ENCODE peak calls at places on chromosomes 1 and 21, in nine cellular contexts. One of them, this sample, is unnamed.

GRCh38 chr1:56543783-56544612 is 35.4 kb downstream of the PLPP3 start:
- DNase-seq in tibial artery: no peak
- DNase-seq in IMR-90: no peak
- DNase-seq in ascending aorta: no peak
- DNase-seq in fibroblast of mammary gland: no peak
- DNase-seq in HFF-Myc: no peak
- DNase-seq in ovary: no peak
- DNase-seq in thoracic aorta: no peak
- DNase-seq in mucosa of descending colon: no peak
- DNase-seq in this sample: no peak

GRCh38 chr1:54786778-54787177 is 14.3 kb downstream of the TTC22 start:
- DNase-seq in thoracic aorta: no peak
- DNase-seq in IMR-90: no peak
- DNase-seq in tibial artery: no peak
- DNase-seq in ovary: no peak
- DNase-seq in HFF-Myc: no peak
- DNase-seq in mucosa of descending colon: no peak
- DNase-seq in ascending aorta: no peak
- DNase-seq in fibroblast of mammary gland: no peak
- DNase-seq in this sample: no peak

GRCh38 chr1:94707321-94708298 is 112.5 kb upstream of the SLC44A3 start:
- DNase-seq in fibroblast of mammary gland: peak
- DNase-seq in thoracic aorta: no peak
- DNase-seq in tibial artery: no peak
- DNase-seq in HFF-Myc: no peak
- DNase-seq in mucosa of descending colon: no peak
- DNase-seq in ovary: peak
- DNase-seq in IMR-90: peak
- DNase-seq in ascending aorta: no peak
- DNase-seq in this sample: peak

GRCh38 chr1:184406454-184406853 is 19.6 kb downstream of the C1orf21 start:
- DNase-seq in thoracic aorta: no peak
- DNase-seq in ascending aorta: no peak
- DNase-seq in ovary: no peak
- DNase-seq in tibial artery: no peak
- DNase-seq in HFF-Myc: no peak
- DNase-seq in fibroblast of mammary gland: no peak
- DNase-seq in mucosa of descending colon: no peak
- DNase-seq in IMR-90: no peak
- DNase-seq in this sample: no peak

GRCh38 chr1:10745886-10746455 is 50.5 kb downstream of the CASZ1 start:
- DNase-seq in fibroblast of mammary gland: no peak
- DNase-seq in IMR-90: no peak
- DNase-seq in thoracic aorta: no peak
- DNase-seq in mucosa of descending colon: no peak
- DNase-seq in ascending aorta: no peak
- DNase-seq in HFF-Myc: no peak
- DNase-seq in ovary: no peak
- DNase-seq in tibial artery: no peak
- DNase-seq in this sample: no peak

GRCh38 chr1:40316595-40317393 is at the start of gene COL9A2:
- DNase-seq in IMR-90: no peak
- DNase-seq in tibial artery: no peak
- DNase-seq in thoracic aorta: no peak
- DNase-seq in fibroblast of mammary gland: no peak
- DNase-seq in mucosa of descending colon: no peak
- DNase-seq in HFF-Myc: no peak
- DNase-seq in ovary: no peak
- DNase-seq in ascending aorta: peak
- DNase-seq in this sample: no peak

GRCh38 chr1:21680918-21681317 is 11.8 kb upstream of the RAP1GAP start:
- DNase-seq in thoracic aorta: no peak
- DNase-seq in ascending aorta: no peak
- DNase-seq in mucosa of descending colon: no peak
- DNase-seq in ovary: no peak
- DNase-seq in tibial artery: no peak
- DNase-seq in fibroblast of mammary gland: peak
- DNase-seq in IMR-90: peak
- DNase-seq in HFF-Myc: no peak
- DNase-seq in this sample: no peak

GRCh38 chr1:113809651-113810602 is 2.3 kb downstream of the RSBN1 start:
- DNase-seq in HFF-Myc: no peak
- DNase-seq in mucosa of descending colon: peak
- DNase-seq in ovary: no peak
- DNase-seq in ascending aorta: no peak
- DNase-seq in fibroblast of mammary gland: no peak
- DNase-seq in tibial artery: no peak
- DNase-seq in thoracic aorta: no peak
- DNase-seq in IMR-90: peak
- DNase-seq in this sample: no peak

GRCh38 chr1:14602131-14602530 is 3.6 kb downstream of the KAZN start:
- DNase-seq in thoracic aorta: no peak
- DNase-seq in tibial artery: no peak
- DNase-seq in IMR-90: no peak
- DNase-seq in ovary: peak
- DNase-seq in mucosa of descending colon: peak
- DNase-seq in HFF-Myc: no peak
- DNase-seq in fibroblast of mammary gland: peak
- DNase-seq in ascending aorta: peak
- DNase-seq in this sample: no peak

DNA sequence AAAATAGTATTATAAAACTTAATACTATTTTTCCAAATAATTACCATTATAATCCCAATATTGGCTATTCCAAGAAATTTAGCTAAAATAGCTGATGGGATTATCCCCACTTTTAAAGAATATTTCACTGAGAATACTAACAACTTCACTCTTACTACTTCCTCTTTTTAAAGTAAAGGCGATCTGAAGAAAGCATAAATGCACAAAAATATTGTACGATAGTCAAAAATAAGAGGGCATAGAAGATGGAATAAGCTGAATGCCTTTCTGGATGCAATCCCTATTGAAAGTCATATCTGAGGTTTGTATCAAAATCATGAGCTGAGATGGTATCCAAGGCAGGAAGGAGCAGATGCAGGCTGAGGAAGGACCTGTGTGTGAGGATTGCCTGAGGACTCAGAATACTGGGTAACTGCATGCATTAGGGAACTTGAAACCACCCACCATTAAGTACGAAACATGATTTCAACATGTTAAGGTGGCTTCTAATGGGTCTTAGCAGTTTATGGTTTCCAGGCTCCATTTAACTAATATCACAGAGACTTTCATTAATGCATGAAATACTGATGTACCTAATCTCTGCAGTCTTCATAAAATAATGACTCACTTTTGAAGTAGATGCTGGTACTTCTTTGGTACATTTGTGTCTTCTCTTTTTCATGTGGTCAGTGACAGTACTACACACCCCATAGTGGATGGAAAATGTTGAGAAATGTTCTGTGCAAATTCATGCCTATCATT is 29.6 kb upstream of the RGS1 start:
- DNase-seq in IMR-90: no peak
- DNase-seq in HFF-Myc: no peak
- DNase-seq in ascending aorta: no peak
- DNase-seq in thoracic aorta: no peak
- DNase-seq in ovary: no peak
- DNase-seq in tibial artery: no peak
- DNase-seq in mucosa of descending colon: no peak
- DNase-seq in fibroblast of mammary gland: peak
- DNase-seq in this sample: no peak
- TF ChIP-seq CTCF in IMR-90: no peak
- TF ChIP-seq CTCF in HFF-Myc: no peak
- TF ChIP-seq CTCF in ascending aorta: peak
- TF ChIP-seq CTCF in thoracic aorta: peak
- TF ChIP-seq CTCF in ovary: no peak
- TF ChIP-seq CTCF in tibial artery: peak
- TF ChIP-seq CTCF in mucosa of descending colon: no peak
- TF ChIP-seq CTCF in fibroblast of mammary gland: peak
- TF ChIP-seq CTCF in this sample: no peak

GRCh38 chr1:12057382-12057781 is 5.7 kb upstream of the TNFRSF8 start:
- DNase-seq in IMR-90: peak
- DNase-seq in mucosa of descending colon: no peak
- DNase-seq in tibial artery: no peak
- DNase-seq in thoracic aorta: no peak
- DNase-seq in ovary: no peak
- DNase-seq in HFF-Myc: no peak
- DNase-seq in ascending aorta: no peak
- DNase-seq in fibroblast of mammary gland: no peak
- DNase-seq in this sample: no peak

GRCh38 chr1:12056331-12056841 is 6.7 kb upstream of the TNFRSF8 start:
- DNase-seq in fibroblast of mammary gland: no peak
- DNase-seq in ascending aorta: no peak
- DNase-seq in ovary: no peak
- DNase-seq in IMR-90: peak
- DNase-seq in tibial artery: no peak
- DNase-seq in thoracic aorta: no peak
- DNase-seq in mucosa of descending colon: no peak
- DNase-seq in HFF-Myc: no peak
- DNase-seq in this sample: no peak

GRCh38 chr1:12059722-12060464 is 3.2 kb upstream of the TNFRSF8 start:
- DNase-seq in fibroblast of mammary gland: no peak
- DNase-seq in thoracic aorta: no peak
- DNase-seq in ascending aorta: no peak
- DNase-seq in mucosa of descending colon: no peak
- DNase-seq in IMR-90: no peak
- DNase-seq in ovary: no peak
- DNase-seq in HFF-Myc: no peak
- DNase-seq in tibial artery: no peak
- DNase-seq in this sample: no peak

GRCh38 chr1:12059226-12059625 is 3.9 kb upstream of the TNFRSF8 start:
- DNase-seq in ascending aorta: no peak
- DNase-seq in IMR-90: no peak
- DNase-seq in fibroblast of mammary gland: no peak
- DNase-seq in HFF-Myc: no peak
- DNase-seq in tibial artery: no peak
- DNase-seq in ovary: no peak
- DNase-seq in thoracic aorta: no peak
- DNase-seq in mucosa of descending colon: no peak
- DNase-seq in this sample: no peak

DNA sequence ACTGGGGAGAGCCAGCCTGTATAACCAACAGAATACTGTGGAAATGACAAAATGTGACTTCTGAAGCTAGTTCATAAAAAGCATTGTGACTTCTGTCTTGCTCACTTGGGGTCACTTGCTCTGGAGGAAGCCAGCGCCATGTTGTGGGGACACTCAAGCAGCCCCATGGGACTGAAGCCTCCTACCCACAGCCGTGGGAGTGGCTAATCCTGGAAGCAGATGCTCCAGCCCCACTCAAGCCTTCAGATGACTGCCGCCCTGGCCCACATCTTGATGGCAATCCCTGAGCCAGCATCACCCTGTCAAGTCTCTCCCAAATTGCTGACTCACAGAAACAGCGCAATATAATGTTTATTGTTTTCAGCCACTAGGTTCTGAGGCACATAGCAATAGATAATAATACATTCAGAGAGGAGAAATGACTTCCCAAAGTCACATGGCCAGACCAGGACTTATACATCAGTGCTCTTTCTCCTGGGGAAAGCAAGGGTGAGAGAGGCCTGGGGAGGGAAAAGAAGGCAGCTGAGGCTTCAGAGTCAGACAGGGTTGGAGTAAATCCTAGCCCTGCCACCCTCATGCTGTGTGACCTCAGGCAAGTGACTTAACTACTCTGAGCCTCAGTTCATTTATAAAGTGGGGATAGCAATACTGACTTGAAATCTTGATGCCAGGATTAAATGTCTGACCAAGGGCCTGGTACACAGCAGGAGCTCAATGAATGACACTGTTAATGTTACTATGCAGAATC is 5.0 kb upstream of the TNFRSF8 start:
- DNase-seq in ovary: no peak
- DNase-seq in HFF-Myc: no peak
- DNase-seq in mucosa of descending colon: no peak
- DNase-seq in IMR-90: no peak
- DNase-seq in fibroblast of mammary gland: no peak
- DNase-seq in ascending aorta: no peak
- DNase-seq in thoracic aorta: no peak
- DNase-seq in tibial artery: no peak
- DNase-seq in this sample: no peak
- H3K4me3 ChIP-seq in ovary: no peak
- H3K4me3 ChIP-seq in HFF-Myc: no peak
- H3K4me3 ChIP-seq in mucosa of descending colon: no peak
- H3K4me3 ChIP-seq in IMR-90: no peak
- H3K4me3 ChIP-seq in fibroblast of mammary gland: no peak
- H3K4me3 ChIP-seq in ascending aorta: no peak
- H3K4me3 ChIP-seq in thoracic aorta: no peak
- H3K4me3 ChIP-seq in tibial artery: no peak
- H3K4me3 ChIP-seq in this sample: no peak

DNA sequence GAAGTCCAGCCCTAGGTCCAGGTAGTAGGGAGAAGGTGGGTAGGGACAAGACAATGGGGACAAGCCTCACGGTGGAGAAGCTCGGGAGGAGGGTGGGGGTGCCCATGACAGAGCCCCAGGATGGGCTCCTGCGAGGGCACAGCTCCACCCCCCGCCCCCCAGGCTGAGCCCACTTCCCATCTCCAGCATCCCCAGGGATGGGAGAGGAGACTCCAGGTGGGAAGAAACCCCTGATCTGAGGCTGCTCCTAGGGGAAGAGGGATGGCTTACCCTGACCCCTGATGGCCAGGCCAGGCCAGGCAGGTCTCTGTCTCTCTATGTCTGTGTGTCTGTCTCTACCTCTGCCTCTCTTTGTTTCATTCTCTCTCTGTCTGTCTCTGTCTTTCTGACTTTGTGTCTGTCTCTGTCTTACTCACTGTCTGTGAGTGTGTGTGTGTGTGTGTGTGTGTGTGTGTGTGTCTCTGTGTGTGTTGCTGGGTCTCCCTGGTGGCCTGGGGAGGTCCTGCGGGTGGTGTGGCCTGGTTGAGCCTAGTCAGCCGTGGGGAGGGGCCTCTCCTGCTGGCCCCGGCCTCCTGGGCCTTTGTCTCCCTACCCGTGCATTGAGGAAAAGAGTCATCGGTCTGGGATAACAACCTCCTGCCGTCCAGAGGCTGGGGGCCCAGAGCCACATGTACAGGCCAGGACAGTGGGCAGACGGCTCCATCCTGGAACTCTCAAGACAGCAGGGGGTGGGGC is 45.7 kb downstream of the WNT9A start:
- DNase-seq in thoracic aorta: no peak
- DNase-seq in HFF-Myc: no peak
- DNase-seq in IMR-90: peak
- DNase-seq in ascending aorta: no peak
- DNase-seq in tibial artery: peak
- DNase-seq in ovary: peak
- DNase-seq in mucosa of descending colon: no peak
- DNase-seq in fibroblast of mammary gland: peak
- DNase-seq in this sample: no peak
- TF ChIP-seq CTCF in thoracic aorta: no peak
- TF ChIP-seq CTCF in HFF-Myc: peak
- TF ChIP-seq CTCF in IMR-90: no peak
- TF ChIP-seq CTCF in ascending aorta: no peak
- TF ChIP-seq CTCF in tibial artery: no peak
- TF ChIP-seq CTCF in ovary: no peak
- TF ChIP-seq CTCF in mucosa of descending colon: no peak
- TF ChIP-seq CTCF in fibroblast of mammary gland: no peak
- TF ChIP-seq CTCF in this sample: peak

DNA sequence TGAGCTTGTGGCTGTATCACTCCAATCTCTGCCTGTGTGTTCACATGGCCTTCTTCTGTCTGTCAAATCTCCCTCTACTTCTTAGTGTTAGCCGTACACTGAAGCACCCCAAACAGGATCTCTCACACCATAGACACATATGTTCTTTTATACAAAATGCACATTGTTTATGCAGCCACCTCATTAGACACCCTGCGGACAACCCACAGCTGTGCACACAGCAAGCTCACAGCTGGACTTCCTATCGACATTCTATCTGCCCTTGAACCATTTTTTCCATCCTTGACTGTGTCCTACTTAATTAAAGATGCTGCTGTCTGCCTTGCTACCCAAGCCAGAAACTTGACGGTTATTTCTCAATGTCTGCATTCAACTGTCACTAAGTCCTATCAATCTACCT is 3.2 kb upstream of the ZBTB21 start:
- DNase-seq in thoracic aorta: no peak
- DNase-seq in mucosa of descending colon: no peak
- DNase-seq in fibroblast of mammary gland: no peak
- DNase-seq in ovary: no peak
- DNase-seq in ascending aorta: no peak
- DNase-seq in tibial artery: no peak
- DNase-seq in IMR-90: no peak
- DNase-seq in HFF-Myc: no peak
- DNase-seq in this sample: no peak
- H3K4me3 ChIP-seq in thoracic aorta: no peak
- H3K4me3 ChIP-seq in mucosa of descending colon: no peak
- H3K4me3 ChIP-seq in fibroblast of mammary gland: no peak
- H3K4me3 ChIP-seq in ovary: no peak
- H3K4me3 ChIP-seq in ascending aorta: no peak
- H3K4me3 ChIP-seq in tibial artery: no peak
- H3K4me3 ChIP-seq in IMR-90: no peak
- H3K4me3 ChIP-seq in HFF-Myc: no peak
- H3K4me3 ChIP-seq in this sample: no peak

This sample was measured in LNCaP clone FGC.